ENCODE peak calls at places on chromosomes 7 and 10, in four cellular contexts. A, L, G and Z are unnamed samples.

GRCh38 chr7:47498229-47499056 is 83.5 kb downstream of the TNS3 start:
- DNase-seq in A (peak; percentile 37), G (peak; percentile 77), L (no peak), Z (no peak)

GRCh38 chr7:16071246-16071857 is 350.0 kb downstream of the CRPPA start:
- DNase-seq in A (peak; percentile 61), L (no peak), G (no peak), Z (peak; percentile 1)

GRCh38 chr7:111324228-111324627 is 233.3 kb downstream of the LRRN3 start:
- DNase-seq in A (peak; percentile 8), G (no peak), L (no peak), Z (peak; percentile 43)

GRCh38 chr7:54354436-54354835 is 187.7 kb upstream of the VSTM2A start:
- DNase-seq in A (no peak), G (no peak), L (no peak), Z (no peak)

GRCh38 chr7:20170626-20171025 is 46.6 kb downstream of the MACC1 start:
- DNase-seq in G (no peak), A (no peak), L (no peak), Z (no peak)

GRCh38 chr7:157412021-157412443 is 75.2 kb downstream of the DNAJB6 start:
- DNase-seq in A (no peak), G (no peak), L (no peak), Z (no peak)

GRCh38 chr10:688621-689426 is 644 bp downstream of the DIP2C start:
- DNase-seq in L (peak; percentile 80), G (no peak), A (no peak), Z (no peak)

GRCh38 chr10:13521021-13521420 is 7.8 kb downstream of the BEND7 start:
- DNase-seq in A (no peak), L (no peak), G (no peak), Z (no peak)

GRCh38 chr10:19979628-19980027 is 163.4 kb downstream of the PLXDC2 start:
- DNase-seq in A (no peak), G (no peak), L (no peak), Z (no peak)

GRCh38 chr10:43238462-43238861 is 28.4 kb downstream of the RASGEF1A start:
- DNase-seq in G (peak; percentile 7), L (no peak), A (no peak), Z (no peak)

GRCh38 chr10:14782691-14783363 is 8.1 kb upstream of the FAM107B start:
- DNase-seq in A (no peak), G (no peak), L (no peak), Z (no peak)

GRCh38 chr10:126518186-126519080 is 130.2 kb upstream of the ADAM12 start:
- DNase-seq in A (no peak), L (no peak), G (no peak), Z (no peak)

GRCh38 chr7:73719806-73720169 is 319 bp upstream of the STX1A start:
- DNase-seq in A (no peak), G (no peak), L (no peak), Z (no peak)

GRCh38 chr7:30466266-30466665 is 12.3 kb downstream of the NOD1 start:
- DNase-seq in A (no peak), L (no peak), G (no peak), Z (no peak)

GRCh38 chr7:137074386-137075030 is 206.1 kb downstream of the CHRM2 start:
- DNase-seq in L (no peak), G (no peak), A (no peak), Z (no peak)

GRCh38 chr10:14879055-14879800 is 562 bp downstream of the SUV39H2 start:
- DNase-seq in G (peak; percentile 55), L (no peak), A (peak; percentile 60), Z (no peak)

GRCh38 chr10:43287056-43288007 is 20.5 kb upstream of the RASGEF1A start:
- DNase-seq in G (peak; percentile 83), L (peak; percentile 76), A (peak; percentile 39), Z (no peak)

GRCh38 chr10:131676971-131677421 is 223.8 kb upstream of the PPP2R2D start:
- DNase-seq in A (no peak), L (no peak), G (no peak), Z (no peak)

GRCh38 chr10:127182161-127182560 is 14.2 kb downstream of the INSYN2A start:
- DNase-seq in A (no peak), G (no peak), L (no peak), Z (no peak)

GRCh38 chr10:6802762-6803428 is 222.8 kb upstream of the PRKCQ start:
- DNase-seq in L (no peak), A (no peak), G (no peak), Z (no peak)

GRCh38 chr7:155184923-155185322 is 112.8 kb upstream of the INSIG1 start:
- DNase-seq in L (no peak), A (no peak), G (no peak), Z (no peak)

GRCh38 chr10:43846187-43846680 is 197.6 kb upstream of the ZNF32 start:
- DNase-seq in G (peak; percentile 52), A (no peak), L (peak; percentile 81), Z (no peak)

GRCh38 chr7:156368053-156368452 is 272.5 kb upstream of the RNF32 start:
- DNase-seq in A (no peak), G (no peak), L (no peak), Z (no peak)

GRCh38 chr7:95577137-95577536 is 19.2 kb downstream of the PDK4 start:
- DNase-seq in G (no peak), A (no peak), L (no peak), Z (no peak)

GRCh38 chr7:66832531-66833351 is 88.3 kb upstream of the TMEM248 start:
- DNase-seq in A (no peak), G (no peak), L (no peak), Z (no peak)

GRCh38 chr10:122113161-122113944 is 124.4 kb downstream of the TACC2 start:
- DNase-seq in A (no peak), L (peak; percentile 90), G (peak; percentile 79), Z (no peak)

GRCh38 chr10:3100093-3100792 is 32.9 kb downstream of the PFKP start:
- DNase-seq in G (no peak), L (no peak), A (no peak), Z (no peak)
- H3K36me3 ChIP-seq in G (no peaks in the 10 kb centered on the region), L (peaks cover 37% of the 10 kb centered on the region), A (peaks cover 88% of the 10 kb centered on the region), Z (peaks cover 28% of the 10 kb centered on the region)

GRCh38 chr10:42150428-42151061 is 487.8 kb downstream of the ZNF33B start:
- DNase-seq in L (no peak), A (no peak), G (peak; percentile 26), Z (no peak)

GRCh38 chr10:42149027-42149700 is 489.2 kb downstream of the ZNF33B start:
- DNase-seq in G (peak; percentile 50), L (peak; percentile 80), A (no peak), Z (no peak)

GRCh38 chr10:42149722-42150427 is 488.5 kb downstream of the ZNF33B start:
- DNase-seq in G (peak; percentile 40), L (no peak), A (no peak), Z (no peak)
- H3K4me3 ChIP-seq in G (no peak overlapping the region), L (no peak overlapping the region), A (no peak overlapping the region), Z (no peak overlapping the region)

DNA sequence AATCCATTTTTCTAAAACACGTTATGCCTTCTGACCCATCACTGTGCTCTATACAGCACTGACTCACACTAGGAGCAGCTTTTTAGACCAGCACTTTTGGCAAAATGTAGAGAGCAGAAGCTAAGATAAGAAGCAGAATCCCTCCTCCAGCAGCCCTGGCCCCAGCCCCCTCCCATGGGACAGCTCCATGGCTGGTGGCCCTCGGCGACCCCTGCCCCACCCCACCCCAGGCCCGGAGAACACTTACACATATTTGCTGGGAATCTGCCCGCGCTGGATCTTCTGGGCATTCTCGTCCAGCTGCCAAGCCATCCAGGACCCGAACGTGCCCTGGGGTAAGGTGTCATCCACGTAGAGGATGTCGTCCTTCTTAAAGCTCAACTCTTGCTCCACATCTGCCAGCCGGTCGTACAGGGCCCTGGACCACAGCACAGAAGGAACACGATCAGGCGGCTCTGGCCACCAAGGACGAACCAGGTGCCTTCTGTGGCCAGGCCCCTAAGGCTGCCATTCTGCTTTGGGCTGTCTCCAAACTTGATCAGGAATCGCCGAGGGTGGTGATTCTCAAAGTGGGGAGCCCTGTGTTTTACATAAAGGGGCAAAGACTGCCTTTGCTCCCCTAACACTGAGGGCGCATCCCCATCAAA is 119.9 kb downstream of the DLG5 start:
- DNase-seq in L (no peak), G (no peak), A (no peak), Z (no peak)
- H3K36me3 ChIP-seq in L (peaks cover 99% of the 10 kb centered on the region), G (no peaks in the 10 kb centered on the region), A (no peaks in the 10 kb centered on the region), Z (peaks cover 20% of the 10 kb centered on the region)

DNA sequence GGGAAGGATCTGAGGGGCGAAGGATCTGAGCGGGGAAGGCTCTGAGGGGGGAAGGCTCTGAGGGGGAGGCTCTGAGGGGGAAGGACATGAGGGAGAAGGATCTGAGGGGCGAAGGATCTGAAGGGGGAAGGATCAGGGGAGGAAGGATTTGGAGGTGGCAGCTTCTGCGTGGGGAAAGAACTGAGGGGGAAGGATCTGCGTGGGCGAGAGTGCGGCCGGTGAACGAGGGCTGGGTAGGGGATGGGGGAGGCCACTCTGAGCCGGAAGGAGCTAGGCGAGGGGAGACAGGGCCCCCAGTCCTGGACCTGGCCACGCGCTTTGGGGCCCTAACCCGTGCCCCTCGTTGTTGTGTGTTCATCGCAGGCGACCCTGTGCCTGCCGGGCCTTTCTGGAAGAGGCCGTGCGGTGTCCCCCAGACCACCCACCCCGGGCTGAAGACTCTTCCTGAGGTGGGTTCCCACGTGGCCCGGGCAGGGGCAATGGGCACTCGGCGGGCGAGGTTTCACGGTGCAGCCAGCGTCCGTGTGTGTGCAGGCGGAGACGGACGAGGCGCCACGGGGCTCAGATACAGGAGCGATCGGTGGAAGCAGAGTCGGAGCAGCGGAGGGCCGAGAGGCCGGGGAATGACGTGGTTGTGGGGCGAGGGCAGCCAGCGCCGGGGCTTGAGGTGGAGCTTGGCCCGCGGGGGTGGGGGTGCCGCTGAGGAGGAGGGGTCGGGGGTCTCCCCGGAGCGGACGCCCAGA is 2.0 kb downstream of the CALY start:
- DNase-seq in L (no peak), A (no peak), G (no peak), Z (no peak)
- H3K4me3 ChIP-seq in L (peak overlapping the region; percentile 38), A (no peak overlapping the region), G (no peak overlapping the region), Z (no peak overlapping the region)

GRCh38 chr7:139071683-139072082 is 35.8 kb upstream of the ZC3HAV1L start:
- DNase-seq in G (no peak), L (no peak), A (no peak), Z (no peak)
- H3K36me3 ChIP-seq in G (peaks cover 12% of the 10 kb centered on the region), L (peaks cover 78% of the 10 kb centered on the region), A (peaks cover 92% of the 10 kb centered on the region), Z (peaks cover 21% of the 10 kb centered on the region)

GRCh38 chr7:4726051-4726450 is 44.0 kb downstream of the FOXK1 start:
- DNase-seq in G (no peak), L (no peak), A (no peak), Z (no peak)
- H3K4me3 ChIP-seq in G (no peak overlapping the region), L (peak overlapping the region; percentile 55), A (no peak overlapping the region), Z (peak overlapping the region; percentile 72)

DNA sequence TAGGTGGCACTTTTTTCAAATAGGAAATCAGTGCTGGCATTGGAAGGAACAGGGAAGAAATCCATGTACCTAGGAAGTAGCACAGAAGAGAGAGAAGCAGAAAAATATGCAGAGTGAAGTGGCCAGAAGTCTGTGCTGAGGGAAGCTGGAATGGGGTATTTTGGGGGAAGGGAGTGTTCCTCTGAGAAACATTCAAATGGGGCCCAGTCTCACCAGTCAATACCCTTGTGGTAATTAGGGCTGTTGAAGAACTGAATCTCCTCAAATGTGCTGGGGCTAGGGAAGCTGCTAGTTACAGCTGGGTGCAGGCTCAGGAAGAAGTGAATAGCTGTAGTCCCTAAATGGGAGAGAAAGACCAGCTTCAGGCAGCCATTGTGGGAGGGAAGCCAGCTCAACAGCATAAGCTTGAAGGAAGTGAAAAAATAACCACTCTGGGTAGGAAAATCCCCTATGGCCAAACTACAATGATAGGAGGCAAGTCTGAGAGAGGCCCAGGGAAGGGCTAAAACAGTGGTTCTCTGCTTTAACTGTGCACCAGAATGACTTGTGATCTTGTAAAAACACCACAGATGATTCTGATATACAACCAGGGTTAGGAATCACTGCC is 7.6 kb downstream of the NDST2 start:
- DNase-seq in A (no peak), G (peak; percentile 3), L (no peak), Z (no peak)
- H3K36me3 ChIP-seq in A (peaks cover 86% of the 10 kb centered on the region), G (no peaks in the 10 kb centered on the region), L (peaks cover 97% of the 10 kb centered on the region), Z (peaks cover 57% of the 10 kb centered on the region)